ENCODE peak calls at places on chromosomes 12 and 14, in nine cellular contexts. F, P, U, M, C, K, G, O and S are unnamed samples.

GRCh38 chr12:120496353-120497340 is 734 bp downstream of the DYNLL1 start:
- DNase-seq in F (peak), P (peak), U (peak), M (peak), C (peak), K (peak), G (peak), O (peak), S (peak)

GRCh38 chr12:43758247-43758727 is 303 bp downstream of the PUS7L start:
- DNase-seq in F (peak), P (peak), U (peak), M (no peak), C (no peak), K (peak), G (peak), O (peak), S (peak)

GRCh38 chr12:1498199-1498740 is 96.1 kb downstream of the FBXL14 start:
- DNase-seq in F (no peak), P (no peak), U (no peak), M (no peak), C (no peak), K (no peak), G (no peak), O (no peak), S (no peak)

GRCh38 chr14:43914041-43914693 is 592.9 kb downstream of the FSCB start:
- DNase-seq in F (no peak), P (no peak), U (no peak), M (no peak), C (no peak), K (no peak), G (peak), O (no peak), S (peak)

GRCh38 chr12:128813883-128814282 is 9.9 kb downstream of the SLC15A4 start:
- DNase-seq in F (no peak), P (no peak), U (no peak), M (no peak), C (no peak), K (no peak), G (no peak), O (peak), S (no peak)

GRCh38 chr12:57765003-57765697 is 1.7 kb downstream of the CYP27B1 start:
- DNase-seq in F (peak), P (no peak), U (peak), M (peak), C (peak), K (peak), G (peak), O (no peak), S (peak)

GRCh38 chr12:7079826-7080125 is 12.5 kb downstream of the C1R start:
- DNase-seq in F (no peak), P (no peak), U (no peak), M (no peak), C (no peak), K (peak), G (no peak), O (peak), S (peak)

GRCh38 chr12:94561943-94562411 is 88.4 kb downstream of the TMCC3 start:
- DNase-seq in F (no peak), P (no peak), U (no peak), M (peak), C (no peak), K (peak), G (no peak), O (no peak), S (peak)

GRCh38 chr14:102870994-102871831 is 51.2 kb upstream of the AMN start:
- DNase-seq in F (no peak), P (no peak), U (no peak), M (no peak), C (no peak), K (no peak), G (no peak), O (no peak), S (peak)

GRCh38 chr14:97177635-97178034 is 380.5 kb downstream of the VRK1 start:
- DNase-seq in F (no peak), P (no peak), U (no peak), M (no peak), C (no peak), K (no peak), G (no peak), O (peak), S (peak)

GRCh38 chr12:114918535-114919233 is 234.7 kb upstream of the TBX3 start:
- DNase-seq in F (no peak), P (peak), U (no peak), M (no peak), C (no peak), K (peak), G (no peak), O (peak), S (peak)

GRCh38 chr14:100532916-100533630 is 54.1 kb downstream of the BEGAIN start:
- DNase-seq in F (peak), P (no peak), U (no peak), M (no peak), C (no peak), K (no peak), G (no peak), O (peak), S (no peak)

GRCh38 chr14:68998062-68998461 is 19.0 kb upstream of the ACTN1 start:
- DNase-seq in F (no peak), P (no peak), U (no peak), M (no peak), C (no peak), K (no peak), G (no peak), O (no peak), S (no peak)

GRCh38 chr12:14185441-14186192 is 179.9 kb upstream of the ATF7IP start:
- DNase-seq in F (peak), P (peak), U (peak), M (peak), C (peak), K (peak), G (peak), O (peak), S (peak)